ENCODE peak calls at places on chromosome 11, in seven cellular contexts. V, O, A, B, Z, J and W are unnamed samples.

GRCh38 chr11:7538023-7538422 is 24.2 kb downstream of the PPFIBP2 start:
- DNase-seq in O (peak; percentile 43), Z (no peak), V (no peak), B (no peak), A (no peak), J (no peak), W (no peak)

GRCh38 chr11:67609316-67609715 is 2.6 kb downstream of the NDUFV1 start:
- DNase-seq in O (no peak), V (no peak), Z (no peak), J (no peak), B (no peak), A (no peak), W (no peak)

GRCh38 chr11:8023831-8024555 is 36.9 kb downstream of the EIF3F start:
- DNase-seq in B (peak; percentile 11), O (no peak), V (no peak), J (no peak), Z (no peak), A (no peak), W (no peak)

GRCh38 chr11:95231881-95232605 is 1.0 kb upstream of the SESN3 start:
- DNase-seq in J (peak; percentile 87), B (peak; percentile 84), O (peak; percentile 78), Z (peak; percentile 76), V (no peak), A (no peak), W (peak; percentile 41)

GRCh38 chr11:47148903-47149535 is 27.7 kb downstream of the ARFGAP2 start:
- DNase-seq in A (no peak), B (no peak), Z (peak; percentile 35), V (no peak), O (no peak), J (no peak), W (no peak)

GRCh38 chr11:67303989-67304411 is 670 bp downstream of the SSH3 start:
- DNase-seq in O (no peak), Z (peak; percentile 59), B (peak; percentile 64), A (no peak), J (no peak), V (no peak), W (no peak)

GRCh38 chr11:112770017-112770416 is 191.2 kb upstream of the NCAM1 start:
- DNase-seq in O (no peak), J (no peak), A (no peak), Z (no peak), V (no peak), B (no peak), W (no peak)

GRCh38 chr11:764322-765024 is 12.8 kb downstream of the GATD1 start:
- DNase-seq in J (no peak), Z (no peak), A (no peak), O (no peak), V (no peak), B (no peak), W (no peak)

GRCh38 chr11:130727715-130728114 is 188.6 kb downstream of the SNX19 start:
- DNase-seq in V (no peak), O (no peak), A (no peak), B (peak; percentile 29), J (no peak), Z (no peak), W (no peak)

GRCh38 chr11:115912484-115912945 is 408.3 kb upstream of the CADM1 start:
- DNase-seq in J (no peak), B (no peak), Z (no peak), V (no peak), O (no peak), A (no peak), W (no peak)